ENCODE peak calls at places on chromosomes 6 and 20, in four cellular contexts. L is epithelial cell of prostate; J is heart left ventricle; U is stimulated activated CD4-positive, alpha-beta T cell treated with anti-CD3 and anti-CD28 coated beads, Interleukin-15, amount 100 ng/mL, for 1 hour. K is an unnamed sample.

GRCh38 chr20:16621435-16622141 is 48.3 kb upstream of the KIF16B start:
- DNase-seq in L (no peak), J (no peak), U (no peak), K (no peak)

GRCh38 chr6:85865665-85866372 is 223.1 kb upstream of the SYNCRIP start:
- DNase-seq in L (peak; percentile 12), J (no peak), U (no peak), K (peak; percentile 89)

GRCh38 chr20:44495257-44495656 is 19.6 kb downstream of the TTPAL start:
- DNase-seq in L (peak; percentile 89), J (no peak), U (no peak), K (peak; percentile 70)

GRCh38 chr20:35329435-35330139 is 37.4 kb upstream of the FAM83C start:
- DNase-seq in L (no peak), J (no peak), U (no peak), K (peak; percentile 88)

GRCh38 chr6:139369068-139369467 is 5.4 kb downstream of the CITED2 start:
- DNase-seq in L (no peak), J (no peak), U (no peak), K (no peak)

GRCh38 chr6:134822920-134823430 is 126.9 kb downstream of the ALDH8A1 start:
- DNase-seq in L (no peak), J (peak; percentile 34), U (no peak), K (peak; percentile 68)

GRCh38 chr6:166179704-166180103 is 12.1 kb upstream of the TBXT start:
- DNase-seq in L (no peak), J (no peak), U (no peak), K (no peak)

GRCh38 chr6:100620085-100620484 is 155.4 kb upstream of the SIM1 start:
- DNase-seq in L (peak; percentile 29), J (no peak), U (no peak), K (no peak)